ENCODE peak calls at places on chromosomes 3 and 15, in four cellular contexts. P is pancreas, W is breast epithelium, A is NCI-H2171. X is an unnamed sample.

GRCh38 chr15:75640483-75641175 is 605 bp upstream of the IMP3 start:
- DNase-seq in W (no peak), A (peak), P (peak), X (peak)

GRCh38 chr3:44825264-44825925 is 36.3 kb upstream of the TMEM42 start:
- DNase-seq in A (no peak), W (no peak), P (no peak), X (no peak)

GRCh38 chr15:48710952-48711495 is 65.5 kb upstream of the FBN1 start:
- DNase-seq in W (no peak), P (no peak), A (no peak), X (no peak)

GRCh38 chr3:109532257-109533216 is 195.2 kb upstream of the DPPA4 start:
- DNase-seq in W (no peak), P (no peak), A (no peak), X (peak)

GRCh38 chr15:33293619-33294309 is 17.0 kb upstream of the RYR3 start:
- DNase-seq in A (no peak), W (no peak), P (no peak), X (no peak)

GRCh38 chr3:106534206-106534605 is 665.4 kb upstream of the CBLB start:
- DNase-seq in A (no peak), W (no peak), P (no peak), X (no peak)

GRCh38 chr3:25107918-25108617 is 320.0 kb upstream of the RARB start:
- DNase-seq in W (no peak), A (no peak), P (no peak), X (no peak)

GRCh38 chr3:108130705-108131104 is 39.9 kb upstream of the CD47 start:
- DNase-seq in W (no peak), P (no peak), A (no peak), X (no peak)

GRCh38 chr3:66133050-66133757 is 87.6 kb upstream of the SLC25A26 start:
- DNase-seq in W (no peak), A (no peak), P (no peak), X (no peak)

GRCh38 chr3:134527037-134527436 is 41.2 kb downstream of the CEP63 start:
- DNase-seq in W (no peak), P (peak), A (no peak), X (no peak)

GRCh38 chr15:36632196-36632595 is 52.8 kb downstream of the CDIN1 start:
- DNase-seq in A (peak), W (no peak), P (no peak), X (no peak)

GRCh38 chr3:73508330-73508954 is 116.3 kb downstream of the PDZRN3 start:
- DNase-seq in W (no peak), P (no peak), A (peak), X (no peak)

GRCh38 chr3:16509721-16510619 is 3.5 kb downstream of the RFTN1 start:
- DNase-seq in A (no peak), W (no peak), P (no peak), X (no peak)

GRCh38 chr3:195080571-195081141 is 190.3 kb downstream of the XXYLT1 start:
- DNase-seq in P (peak), W (no peak), A (peak), X (no peak)

GRCh38 chr3:113498221-113499005 is 16.5 kb downstream of the SPICE1 start:
- DNase-seq in W (no peak), A (no peak), P (no peak), X (no peak)

GRCh38 chr3:71513495-71513894 is 70.0 kb downstream of the FOXP1 start:
- DNase-seq in A (no peak), P (no peak), W (no peak), X (no peak)

GRCh38 chr3:23876901-23877300 is 39.9 kb downstream of the NKIRAS1 start:
- DNase-seq in P (no peak), W (no peak), A (no peak), X (no peak)

GRCh38 chr3:37861540-37862051 is at the start of gene CTDSPL:
- DNase-seq in A (peak), P (peak), W (peak), X (no peak)

GRCh38 chr15:66294157-66294931 is 976 bp downstream of the DIS3L start:
- DNase-seq in A (peak), P (no peak), W (no peak), X (no peak)

GRCh38 chr3:126551066-126551838 is 7.5 kb downstream of the C3orf22 start:
- DNase-seq in P (no peak), A (no peak), W (no peak), X (no peak)

GRCh38 chr3:68018275-68018674 is 363.9 kb upstream of the SUCLG2 start:
- DNase-seq in W (no peak), A (no peak), P (no peak), X (no peak)

GRCh38 chr3:94183551-94183950 is 120.7 kb downstream of the NSUN3 start:
- DNase-seq in W (no peak), A (no peak), P (no peak), X (no peak)

GRCh38 chr3:37993811-37994638 is 3.4 kb downstream of the VILL start:
- DNase-seq in W (peak), A (no peak), P (peak), X (no peak)

GRCh38 chr3:127618891-127619290 is 10.1 kb upstream of the PODXL2 start:
- DNase-seq in W (no peak), P (no peak), A (no peak), X (no peak)

GRCh38 chr3:42118762-42119361 is 27.7 kb downstream of the TRAK1 start:
- DNase-seq in A (no peak), W (no peak), P (no peak), X (no peak)

GRCh38 chr15:65862682-65863081 is 6.6 kb upstream of the RAB11A start:
- DNase-seq in W (no peak), A (no peak), P (no peak), X (peak)

GRCh38 chr3:33918357-33918756 is 119.9 kb downstream of the PDCD6IP start:
- DNase-seq in A (no peak), W (no peak), P (no peak), X (no peak)

GRCh38 chr3:194664857-194665256 is 7.1 kb downstream of the LSG1 start:
- DNase-seq in A (no peak), P (no peak), W (no peak), X (no peak)

GRCh38 chr3:86938706-86939105 is 52.2 kb downstream of the VGLL3 start:
- DNase-seq in P (no peak), A (no peak), W (no peak), X (no peak)

GRCh38 chr3:160486459-160486869 is 36.9 kb upstream of the TRIM59 start:
- DNase-seq in A (peak), W (no peak), P (no peak), X (no peak)

GRCh38 chr3:127388412-127388811 is 100.6 kb upstream of the PRR20G start:
- DNase-seq in W (peak), A (no peak), P (no peak), X (no peak)

GRCh38 chr15:74793135-74794028 is 11.5 kb downstream of the CSK start:
- DNase-seq in P (no peak), A (no peak), W (no peak), X (no peak)

GRCh38 chr15:91973481-91973880 is 120.0 kb downstream of the SLCO3A1 start:
- DNase-seq in A (no peak), W (no peak), P (no peak), X (no peak)

GRCh38 chr15:62935300-62936081 is 107.1 kb upstream of the TPM1 start:
- DNase-seq in W (no peak), P (no peak), A (no peak), X (no peak)

GRCh38 chr15:71237456-71238188 is 122.4 kb downstream of the THSD4 start:
- DNase-seq in P (no peak), A (no peak), W (no peak), X (no peak)